ENCODE peak calls at places on chromosomes 5 and 9, in four cellular contexts. H, O, P and J are unnamed samples.

GRCh38 chr5:90170231-90170630 is 239.3 kb downstream of the CETN3 start:
- DNase-seq in H (no peak), O (no peak), P (no peak), J (no peak)

GRCh38 chr5:159107308-159107707 is 7.6 kb upstream of the EBF1 start:
- DNase-seq in H (no peak), O (no peak), P (no peak), J (no peak)

GRCh38 chr5:107670028-107670926 is 460 bp downstream of the EFNA5 start:
- DNase-seq in H (no peak), O (peak; percentile 52), P (peak; percentile 47), J (no peak)

GRCh38 chr9:98806394-98807069 is 938 bp upstream of the GALNT12 start:
- DNase-seq in H (no peak), O (no peak), P (no peak), J (no peak)

GRCh38 chr9:3760031-3760430 is 234.2 kb upstream of the RFX3 start:
- DNase-seq in H (no peak), O (peak; percentile 48), P (no peak), J (no peak)

GRCh38 chr5:100828071-100828689 is 74.9 kb downstream of the ST8SIA4 start:
- DNase-seq in H (no peak), O (no peak), P (no peak), J (no peak)

GRCh38 chr9:36144322-36145206 is 8.0 kb downstream of the GLIPR2 start:
- DNase-seq in H (no peak), O (no peak), P (no peak), J (no peak)

GRCh38 chr5:33205727-33206410 is 234.9 kb upstream of the TARS1 start:
- DNase-seq in H (no peak), O (no peak), P (no peak), J (peak; percentile 48)